ENCODE peak calls at places on chromosomes 2 and 18, in ten cellular contexts. One of them, this sample, is unnamed.

GRCh38 chr2:216242365-216242764 is 129.9 kb downstream of the MARCHF4 start:
- DNase-seq in LoVo: no peak
- DNase-seq in EL: no peak
- DNase-seq in effector memory CD8-positive, alpha-beta T cell: no peak
- DNase-seq in CD8-positive, alpha-beta T cell: no peak
- DNase-seq in H7: peak; percentile 52
- DNase-seq in GM23338: peak; percentile 18
- DNase-seq in GM23248: no peak
- DNase-seq in pancreas: no peak
- DNase-seq in mucosa of descending colon: no peak
- DNase-seq in this sample: peak; percentile 49

GRCh38 chr18:79537758-79538157 is 141.8 kb upstream of the CTDP1 start:
- DNase-seq in LoVo: no peak
- DNase-seq in EL: no peak
- DNase-seq in effector memory CD8-positive, alpha-beta T cell: no peak
- DNase-seq in CD8-positive, alpha-beta T cell: no peak
- DNase-seq in H7: no peak
- DNase-seq in GM23338: no peak
- DNase-seq in GM23248: no peak
- DNase-seq in pancreas: no peak
- DNase-seq in mucosa of descending colon: no peak
- DNase-seq in this sample: no peak

GRCh38 chr2:40448476-40449079 is 3.3 kb downstream of the SLC8A1 start:
- DNase-seq in LoVo: no peak
- DNase-seq in EL: peak; percentile 62
- DNase-seq in effector memory CD8-positive, alpha-beta T cell: no peak
- DNase-seq in CD8-positive, alpha-beta T cell: no peak
- DNase-seq in H7: peak; percentile 30
- DNase-seq in GM23338: peak; percentile 77
- DNase-seq in GM23248: peak; percentile 49
- DNase-seq in pancreas: no peak
- DNase-seq in mucosa of descending colon: no peak
- DNase-seq in this sample: peak; percentile 30

GRCh38 chr2:20818820-20819219 is 4.1 kb downstream of the LDAH start:
- DNase-seq in LoVo: no peak
- DNase-seq in EL: no peak
- DNase-seq in effector memory CD8-positive, alpha-beta T cell: no peak
- DNase-seq in CD8-positive, alpha-beta T cell: no peak
- DNase-seq in H7: no peak
- DNase-seq in GM23338: no peak
- DNase-seq in GM23248: no peak
- DNase-seq in pancreas: no peak
- DNase-seq in mucosa of descending colon: no peak
- DNase-seq in this sample: no peak

GRCh38 chr2:168028377-168028776 is 219.0 kb downstream of the STK39 start:
- DNase-seq in LoVo: no peak
- DNase-seq in EL: no peak
- DNase-seq in effector memory CD8-positive, alpha-beta T cell: no peak
- DNase-seq in CD8-positive, alpha-beta T cell: no peak
- DNase-seq in H7: no peak
- DNase-seq in GM23338: no peak
- DNase-seq in GM23248: no peak
- DNase-seq in pancreas: no peak
- DNase-seq in mucosa of descending colon: no peak
- DNase-seq in this sample: no peak

GRCh38 chr2:201813996-201814845 is 7.9 kb downstream of the CDK15 start:
- DNase-seq in LoVo: no peak
- DNase-seq in EL: no peak
- DNase-seq in effector memory CD8-positive, alpha-beta T cell: no peak
- DNase-seq in CD8-positive, alpha-beta T cell: no peak
- DNase-seq in H7: no peak
- DNase-seq in GM23338: no peak
- DNase-seq in GM23248: no peak
- DNase-seq in pancreas: no peak
- DNase-seq in mucosa of descending colon: no peak
- DNase-seq in this sample: no peak

GRCh38 chr2:241161646-241162281 is 11.5 kb downstream of the PPP1R7 start:
- DNase-seq in LoVo: no peak
- DNase-seq in EL: peak; percentile 82
- DNase-seq in effector memory CD8-positive, alpha-beta T cell: no peak
- DNase-seq in CD8-positive, alpha-beta T cell: no peak
- DNase-seq in H7: no peak
- DNase-seq in GM23338: no peak
- DNase-seq in GM23248: peak; percentile 93
- DNase-seq in pancreas: no peak
- DNase-seq in mucosa of descending colon: peak; percentile 55
- DNase-seq in this sample: no peak

GRCh38 chr2:23425338-23425871 is 40.4 kb downstream of the KLHL29 start:
- DNase-seq in LoVo: no peak
- DNase-seq in EL: no peak
- DNase-seq in effector memory CD8-positive, alpha-beta T cell: no peak
- DNase-seq in CD8-positive, alpha-beta T cell: no peak
- DNase-seq in H7: peak; percentile 67
- DNase-seq in GM23338: peak; percentile 59
- DNase-seq in GM23248: no peak
- DNase-seq in pancreas: no peak
- DNase-seq in mucosa of descending colon: no peak
- DNase-seq in this sample: no peak

GRCh38 chr2:120620025-120620793 is 115.5 kb upstream of the GLI2 start:
- DNase-seq in LoVo: peak; percentile 35
- DNase-seq in EL: peak; percentile 59
- DNase-seq in effector memory CD8-positive, alpha-beta T cell: no peak
- DNase-seq in CD8-positive, alpha-beta T cell: no peak
- DNase-seq in H7: no peak
- DNase-seq in GM23338: no peak
- DNase-seq in GM23248: peak; percentile 81
- DNase-seq in pancreas: no peak
- DNase-seq in mucosa of descending colon: no peak
- DNase-seq in this sample: no peak

GRCh38 chr2:30807249-30807648 is at the start of gene CAPN13:
- DNase-seq in LoVo: peak; percentile 18
- DNase-seq in EL: no peak
- DNase-seq in effector memory CD8-positive, alpha-beta T cell: no peak
- DNase-seq in CD8-positive, alpha-beta T cell: no peak
- DNase-seq in H7: peak; percentile 64
- DNase-seq in GM23338: peak; percentile 75
- DNase-seq in GM23248: no peak
- DNase-seq in pancreas: peak; percentile 81
- DNase-seq in mucosa of descending colon: peak; percentile 80
- DNase-seq in this sample: peak; percentile 75

GRCh38 chr18:79611040-79611681 is 68.4 kb upstream of the CTDP1 start:
- DNase-seq in LoVo: no peak
- DNase-seq in EL: peak; percentile 68
- DNase-seq in effector memory CD8-positive, alpha-beta T cell: no peak
- DNase-seq in CD8-positive, alpha-beta T cell: no peak
- DNase-seq in H7: no peak
- DNase-seq in GM23338: peak; percentile 37
- DNase-seq in GM23248: peak; percentile 92
- DNase-seq in pancreas: peak; percentile 31
- DNase-seq in mucosa of descending colon: no peak
- DNase-seq in this sample: no peak

GRCh38 chr2:152330235-152330866 is 4.6 kb upstream of the FMNL2 start:
- DNase-seq in LoVo: no peak
- DNase-seq in EL: no peak
- DNase-seq in effector memory CD8-positive, alpha-beta T cell: no peak
- DNase-seq in CD8-positive, alpha-beta T cell: no peak
- DNase-seq in H7: no peak
- DNase-seq in GM23338: no peak
- DNase-seq in GM23248: no peak
- DNase-seq in pancreas: no peak
- DNase-seq in mucosa of descending colon: no peak
- DNase-seq in this sample: no peak

GRCh38 chr2:26215833-26216232 is 28.6 kb downstream of the HADHA start:
- DNase-seq in LoVo: no peak
- DNase-seq in EL: no peak
- DNase-seq in effector memory CD8-positive, alpha-beta T cell: no peak
- DNase-seq in CD8-positive, alpha-beta T cell: no peak
- DNase-seq in H7: no peak
- DNase-seq in GM23338: no peak
- DNase-seq in GM23248: no peak
- DNase-seq in pancreas: no peak
- DNase-seq in mucosa of descending colon: no peak
- DNase-seq in this sample: no peak

GRCh38 chr2:216536725-216537124 is 38.1 kb downstream of the RPL37A start:
- DNase-seq in LoVo: no peak
- DNase-seq in EL: no peak
- DNase-seq in effector memory CD8-positive, alpha-beta T cell: no peak
- DNase-seq in CD8-positive, alpha-beta T cell: no peak
- DNase-seq in H7: no peak
- DNase-seq in GM23338: no peak
- DNase-seq in GM23248: peak; percentile 62
- DNase-seq in pancreas: no peak
- DNase-seq in mucosa of descending colon: no peak
- DNase-seq in this sample: no peak

GRCh38 chr2:27075219-27075871 is 3.1 kb upstream of the EMILIN1 start:
- DNase-seq in LoVo: no peak
- DNase-seq in EL: no peak
- DNase-seq in effector memory CD8-positive, alpha-beta T cell: peak; percentile 38
- DNase-seq in CD8-positive, alpha-beta T cell: peak; percentile 54
- DNase-seq in H7: no peak
- DNase-seq in GM23338: no peak
- DNase-seq in GM23248: no peak
- DNase-seq in pancreas: peak; percentile 49
- DNase-seq in mucosa of descending colon: peak; percentile 65
- DNase-seq in this sample: no peak

GRCh38 chr2:196263181-196263747 is 91.9 kb upstream of the STK17B start:
- DNase-seq in LoVo: no peak
- DNase-seq in EL: peak; percentile 77
- DNase-seq in effector memory CD8-positive, alpha-beta T cell: peak; percentile 47
- DNase-seq in CD8-positive, alpha-beta T cell: peak; percentile 59
- DNase-seq in H7: no peak
- DNase-seq in GM23338: no peak
- DNase-seq in GM23248: no peak
- DNase-seq in pancreas: no peak
- DNase-seq in mucosa of descending colon: no peak
- DNase-seq in this sample: no peak

GRCh38 chr18:9823805-9824473 is 61.8 kb upstream of the TXNDC2 start:
- DNase-seq in LoVo: no peak
- DNase-seq in EL: peak; percentile 45
- DNase-seq in effector memory CD8-positive, alpha-beta T cell: no peak
- DNase-seq in CD8-positive, alpha-beta T cell: no peak
- DNase-seq in H7: no peak
- DNase-seq in GM23338: no peak
- DNase-seq in GM23248: peak; percentile 78
- DNase-seq in pancreas: no peak
- DNase-seq in mucosa of descending colon: no peak
- DNase-seq in this sample: no peak

GRCh38 chr2:216863029-216863428 is 3.2 kb upstream of the TNP1 start:
- DNase-seq in LoVo: no peak
- DNase-seq in EL: no peak
- DNase-seq in effector memory CD8-positive, alpha-beta T cell: no peak
- DNase-seq in CD8-positive, alpha-beta T cell: no peak
- DNase-seq in H7: no peak
- DNase-seq in GM23338: no peak
- DNase-seq in GM23248: no peak
- DNase-seq in pancreas: no peak
- DNase-seq in mucosa of descending colon: no peak
- DNase-seq in this sample: no peak

GRCh38 chr2:157627594-157628281 is 926 bp downstream of the ACVR1C start:
- DNase-seq in LoVo: peak; percentile 28
- DNase-seq in EL: peak; percentile 31
- DNase-seq in effector memory CD8-positive, alpha-beta T cell: no peak
- DNase-seq in CD8-positive, alpha-beta T cell: peak; percentile 50
- DNase-seq in H7: peak; percentile 46
- DNase-seq in GM23338: peak; percentile 49
- DNase-seq in GM23248: peak; percentile 38
- DNase-seq in pancreas: no peak
- DNase-seq in mucosa of descending colon: peak; percentile 58
- DNase-seq in this sample: no peak

GRCh38 chr2:149832256-149832655 is 244.7 kb upstream of the MMADHC start:
- DNase-seq in LoVo: no peak
- DNase-seq in EL: peak; percentile 5
- DNase-seq in effector memory CD8-positive, alpha-beta T cell: no peak
- DNase-seq in CD8-positive, alpha-beta T cell: no peak
- DNase-seq in H7: no peak
- DNase-seq in GM23338: no peak
- DNase-seq in GM23248: no peak
- DNase-seq in pancreas: no peak
- DNase-seq in mucosa of descending colon: no peak
- DNase-seq in this sample: no peak

GRCh38 chr2:55768991-55769390 is 75.3 kb upstream of the PNPT1 start:
- DNase-seq in LoVo: no peak
- DNase-seq in EL: peak; percentile 18
- DNase-seq in effector memory CD8-positive, alpha-beta T cell: no peak
- DNase-seq in CD8-positive, alpha-beta T cell: no peak
- DNase-seq in H7: no peak
- DNase-seq in GM23338: no peak
- DNase-seq in GM23248: peak; percentile 26
- DNase-seq in pancreas: no peak
- DNase-seq in mucosa of descending colon: no peak
- DNase-seq in this sample: no peak